ENCODE peak calls at places on chromosomes 5 and 9, in six cellular contexts. U is AG20443; Z is CD8-positive, alpha-beta T cell; X is lung; E is activated CD8-positive, alpha-beta memory T cell treated with anti-CD3 and anti-CD28 coated beads for 24 hours; H is ecto neural progenitor cell. C is an unnamed sample.

GRCh38 chr5:36369092-36369737 is 67.5 kb upstream of the RANBP3L start:
- DNase-seq in U (no peak), Z (no peak), X (no peak), E (no peak), H (no peak), C (no peak)

GRCh38 chr9:101562966-101563365 is 29.3 kb downstream of the RNF20 start:
- DNase-seq in U (no peak), Z (no peak), X (no peak), E (no peak), H (no peak), C (no peak)

GRCh38 chr5:138824516-138824915 is 50.6 kb downstream of the LRRTM2 start:
- DNase-seq in U (no peak), Z (no peak), X (no peak), E (no peak), H (no peak), C (no peak)

GRCh38 chr9:72983056-72983455 is 30.2 kb upstream of the ALDH1A1 start:
- DNase-seq in U (no peak), Z (no peak), X (no peak), E (no peak), H (no peak), C (no peak)

GRCh38 chr5:67815455-67816391 is 399.8 kb upstream of the PIK3R1 start:
- DNase-seq in U (peak), Z (no peak), X (no peak), E (no peak), H (no peak), C (no peak)

GRCh38 chr9:125821078-125821477 is 73.9 kb downstream of the PBX3 start:
- DNase-seq in U (no peak), Z (no peak), X (no peak), E (no peak), H (no peak), C (no peak)

GRCh38 chr9:89154651-89155336 is 23.8 kb downstream of the SHC3 start:
- DNase-seq in U (peak), Z (no peak), X (no peak), E (no peak), H (no peak), C (no peak)

GRCh38 chr9:113131689-113132151 is 19.1 kb upstream of the SLC31A2 start:
- DNase-seq in U (peak), Z (no peak), X (no peak), E (no peak), H (no peak), C (no peak)

GRCh38 chr5:140869555-140869886 is 764 bp downstream of the PCDHA11 start:
- DNase-seq in U (no peak), Z (no peak), X (no peak), E (no peak), H (no peak), C (no peak)

GRCh38 chr5:76715734-76716455 is at the start of gene F2R:
- DNase-seq in U (peak), Z (no peak), X (no peak), E (peak), H (peak), C (no peak)

GRCh38 chr9:89675403-89675771 is 70.6 kb downstream of the GADD45G start:
- DNase-seq in U (no peak), Z (no peak), X (no peak), E (no peak), H (no peak), C (no peak)

GRCh38 chr9:138080979-138081378 is 203.4 kb downstream of the CACNA1B start:
- DNase-seq in U (no peak), Z (no peak), X (no peak), E (no peak), H (no peak), C (peak)

GRCh38 chr9:93112864-93113389 is 16.9 kb downstream of the CARD19 start:
- DNase-seq in U (no peak), Z (no peak), X (no peak), E (no peak), H (no peak), C (no peak)

GRCh38 chr9:95048225-95049087 is 269.1 kb downstream of the FANCC start:
- DNase-seq in U (peak), Z (peak), X (peak), E (peak), H (peak), C (no peak)